ENCODE peak calls at places on chromosomes 6 and 20, in five cellular contexts. One of them, this sample, is unnamed.

GRCh38 chr20:38242848-38243449 is 17.6 kb downstream of the KIAA1755 start:
- DNase-seq in NB4: peak
- DNase-seq in H9: peak
- DNase-seq in retinal pigment epithelial cell: no peak
- DNase-seq in cerebellum: no peak
- DNase-seq in this sample: peak

GRCh38 chr6:11766056-11766455 is 12.5 kb downstream of the ADTRP start:
- DNase-seq in NB4: no peak
- DNase-seq in H9: no peak
- DNase-seq in retinal pigment epithelial cell: no peak
- DNase-seq in cerebellum: no peak
- DNase-seq in this sample: no peak

GRCh38 chr6:145891126-145891525 is 73.0 kb downstream of the SHPRH start:
- DNase-seq in NB4: no peak
- DNase-seq in H9: no peak
- DNase-seq in retinal pigment epithelial cell: no peak
- DNase-seq in cerebellum: no peak
- DNase-seq in this sample: no peak

GRCh38 chr6:148888853-148889252 is 142.0 kb downstream of the UST start:
- DNase-seq in NB4: no peak
- DNase-seq in H9: no peak
- DNase-seq in retinal pigment epithelial cell: no peak
- DNase-seq in cerebellum: no peak
- DNase-seq in this sample: no peak

GRCh38 chr6:106356382-106356781 is 4.1 kb upstream of the CRYBG1 start:
- DNase-seq in NB4: no peak
- DNase-seq in H9: no peak
- DNase-seq in retinal pigment epithelial cell: no peak
- DNase-seq in cerebellum: no peak
- DNase-seq in this sample: no peak

GRCh38 chr6:69487688-69488087 is 309.1 kb downstream of the LMBRD1 start:
- DNase-seq in NB4: peak
- DNase-seq in H9: no peak
- DNase-seq in retinal pigment epithelial cell: no peak
- DNase-seq in cerebellum: no peak
- DNase-seq in this sample: no peak

GRCh38 chr6:157272372-157272771 is 50.9 kb downstream of the TMEM242 start:
- DNase-seq in NB4: no peak
- DNase-seq in H9: no peak
- DNase-seq in retinal pigment epithelial cell: no peak
- DNase-seq in cerebellum: no peak
- DNase-seq in this sample: no peak

GRCh38 chr6:166318649-166319600 is 10.7 kb upstream of the PRR18 start:
- DNase-seq in NB4: no peak
- DNase-seq in H9: peak
- DNase-seq in retinal pigment epithelial cell: no peak
- DNase-seq in cerebellum: no peak
- DNase-seq in this sample: no peak

GRCh38 chr20:48897298-48898044 is 24.0 kb upstream of the ARFGEF2 start:
- DNase-seq in NB4: peak
- DNase-seq in H9: no peak
- DNase-seq in retinal pigment epithelial cell: peak
- DNase-seq in cerebellum: no peak
- DNase-seq in this sample: no peak

GRCh38 chr20:10236540-10237533 is 18.2 kb downstream of the SNAP25 start:
- DNase-seq in NB4: no peak
- DNase-seq in H9: no peak
- DNase-seq in retinal pigment epithelial cell: peak
- DNase-seq in cerebellum: no peak
- DNase-seq in this sample: no peak

GRCh38 chr6:2186516-2186915 is 58.9 kb downstream of the GMDS start:
- DNase-seq in NB4: no peak
- DNase-seq in H9: no peak
- DNase-seq in retinal pigment epithelial cell: no peak
- DNase-seq in cerebellum: no peak
- DNase-seq in this sample: no peak

GRCh38 chr20:17345321-17345720 is 118.5 kb downstream of the PCSK2 start:
- DNase-seq in NB4: no peak
- DNase-seq in H9: no peak
- DNase-seq in retinal pigment epithelial cell: no peak
- DNase-seq in cerebellum: no peak
- DNase-seq in this sample: no peak

GRCh38 chr20:51372176-51372803 is 170.2 kb downstream of the NFATC2 start:
- DNase-seq in NB4: peak
- DNase-seq in H9: peak
- DNase-seq in retinal pigment epithelial cell: no peak
- DNase-seq in cerebellum: peak
- DNase-seq in this sample: peak

GRCh38 chr6:31736768-31737314 is 511 bp upstream of the CLIC1 start:
- DNase-seq in NB4: peak
- DNase-seq in H9: peak
- DNase-seq in retinal pigment epithelial cell: no peak
- DNase-seq in cerebellum: no peak
- DNase-seq in this sample: no peak

GRCh38 chr6:27865952-27866369 is 46.2 kb downstream of the OR2B2 start:
- DNase-seq in NB4: peak
- DNase-seq in H9: peak
- DNase-seq in retinal pigment epithelial cell: no peak
- DNase-seq in cerebellum: no peak
- DNase-seq in this sample: peak

GRCh38 chr6:170344631-170345576 is 38.3 kb downstream of the FAM120B start:
- DNase-seq in NB4: peak
- DNase-seq in H9: no peak
- DNase-seq in retinal pigment epithelial cell: no peak
- DNase-seq in cerebellum: no peak
- DNase-seq in this sample: no peak

GRCh38 chr6:29568021-29568420 is 8.5 kb upstream of the UBD start:
- DNase-seq in NB4: no peak
- DNase-seq in H9: no peak
- DNase-seq in retinal pigment epithelial cell: no peak
- DNase-seq in cerebellum: no peak
- DNase-seq in this sample: no peak

GRCh38 chr6:121563286-121563685 is 127.8 kb downstream of the GJA1 start:
- DNase-seq in NB4: no peak
- DNase-seq in H9: no peak
- DNase-seq in retinal pigment epithelial cell: no peak
- DNase-seq in cerebellum: no peak
- DNase-seq in this sample: no peak

GRCh38 chr20:568865-569415 is 25.4 kb upstream of the CSNK2A1 start:
- DNase-seq in NB4: no peak
- DNase-seq in H9: no peak
- DNase-seq in retinal pigment epithelial cell: no peak
- DNase-seq in cerebellum: no peak
- DNase-seq in this sample: no peak

GRCh38 chr6:96852605-96853004 is 15.3 kb upstream of the GPR63 start:
- DNase-seq in NB4: no peak
- DNase-seq in H9: no peak
- DNase-seq in retinal pigment epithelial cell: no peak
- DNase-seq in cerebellum: no peak
- DNase-seq in this sample: no peak

GRCh38 chr6:160799801-160800200 is 97.8 kb downstream of the PLG start:
- DNase-seq in NB4: no peak
- DNase-seq in H9: no peak
- DNase-seq in retinal pigment epithelial cell: no peak
- DNase-seq in cerebellum: no peak
- DNase-seq in this sample: no peak

GRCh38 chr6:31752739-31753319 is 9.6 kb upstream of the SAPCD1 start:
- DNase-seq in NB4: no peak
- DNase-seq in H9: no peak
- DNase-seq in retinal pigment epithelial cell: no peak
- DNase-seq in cerebellum: no peak
- DNase-seq in this sample: no peak

GRCh38 chr6:77030929-77031674 is 432.2 kb downstream of the HTR1B start:
- DNase-seq in NB4: no peak
- DNase-seq in H9: no peak
- DNase-seq in retinal pigment epithelial cell: peak
- DNase-seq in cerebellum: no peak
- DNase-seq in this sample: no peak

GRCh38 chr6:80210618-80211017 is 104.1 kb downstream of the BCKDHB start:
- DNase-seq in NB4: no peak
- DNase-seq in H9: peak
- DNase-seq in retinal pigment epithelial cell: no peak
- DNase-seq in cerebellum: no peak
- DNase-seq in this sample: peak

GRCh38 chr6:36929152-36929551 is 25.4 kb upstream of the PI16 start:
- DNase-seq in NB4: no peak
- DNase-seq in H9: no peak
- DNase-seq in retinal pigment epithelial cell: no peak
- DNase-seq in cerebellum: no peak
- DNase-seq in this sample: no peak

GRCh38 chr6:1686117-1687098 is 76.7 kb downstream of the FOXC1 start:
- DNase-seq in NB4: no peak
- DNase-seq in H9: no peak
- DNase-seq in retinal pigment epithelial cell: peak
- DNase-seq in cerebellum: no peak
- DNase-seq in this sample: peak

GRCh38 chr6:6169141-6169540 is 151.3 kb downstream of the F13A1 start:
- DNase-seq in NB4: no peak
- DNase-seq in H9: peak
- DNase-seq in retinal pigment epithelial cell: no peak
- DNase-seq in cerebellum: no peak
- DNase-seq in this sample: no peak

GRCh38 chr6:32181890-32182529 is 2.0 kb downstream of the AGER start:
- DNase-seq in NB4: no peak
- DNase-seq in H9: no peak
- DNase-seq in retinal pigment epithelial cell: no peak
- DNase-seq in cerebellum: no peak
- DNase-seq in this sample: peak

GRCh38 chr6:42162812-42163211 is 10.4 kb upstream of the GUCA1A start:
- DNase-seq in NB4: no peak
- DNase-seq in H9: no peak
- DNase-seq in retinal pigment epithelial cell: no peak
- DNase-seq in cerebellum: no peak
- DNase-seq in this sample: no peak

GRCh38 chr6:73200735-73201134 is 24.6 kb downstream of the KHDC1L start:
- DNase-seq in NB4: peak
- DNase-seq in H9: no peak
- DNase-seq in retinal pigment epithelial cell: no peak
- DNase-seq in cerebellum: no peak
- DNase-seq in this sample: no peak

GRCh38 chr6:141118991-141119390 is 1013.7 kb upstream of the GJE1 start:
- DNase-seq in NB4: no peak
- DNase-seq in H9: no peak
- DNase-seq in retinal pigment epithelial cell: no peak
- DNase-seq in cerebellum: no peak
- DNase-seq in this sample: no peak

GRCh38 chr20:59777814-59778575 is 155.4 kb downstream of the SYCP2 start:
- DNase-seq in NB4: no peak
- DNase-seq in H9: peak
- DNase-seq in retinal pigment epithelial cell: no peak
- DNase-seq in cerebellum: no peak
- DNase-seq in this sample: no peak

GRCh38 chr6:157962601-157963084 is 19.0 kb upstream of the SYNJ2 start:
- DNase-seq in NB4: no peak
- DNase-seq in H9: no peak
- DNase-seq in retinal pigment epithelial cell: no peak
- DNase-seq in cerebellum: no peak
- DNase-seq in this sample: no peak

GRCh38 chr20:29318871-29319461 is 1938.5 kb upstream of the DEFB115 start:
- DNase-seq in NB4: no peak
- DNase-seq in H9: no peak
- DNase-seq in retinal pigment epithelial cell: no peak
- DNase-seq in cerebellum: no peak
- DNase-seq in this sample: no peak

GRCh38 chr6:136085370-136086115 is 164.6 kb downstream of the MTFR2 start:
- DNase-seq in NB4: no peak
- DNase-seq in H9: no peak
- DNase-seq in retinal pigment epithelial cell: no peak
- DNase-seq in cerebellum: no peak
- DNase-seq in this sample: no peak

This sample was measured in erythroblast.